ENCODE peak calls at places on chromosomes 12 and 14, in eight cellular contexts. E is OCI-LY7, H is Panc1, K is IMR-90, Y is A549, D is coronary artery, U is upper lobe of left lung, L is fibroblast of lung. Z is an unnamed sample.

GRCh38 chr12:122421815-122422737 is at the start of gene CLIP1:
- DNase-seq in D (peak; percentile 83), K (peak; percentile 65), U (peak; percentile 73), E (peak; percentile 75), Y (peak; percentile 40), L (peak; percentile 71), H (no peak), Z (peak; percentile 59)

GRCh38 chr12:25670076-25671055 is 117.3 kb upstream of the LMNTD1 start:
- DNase-seq in K (peak; percentile 32), D (no peak), Y (no peak), L (no peak), U (no peak), E (no peak), H (no peak), Z (no peak)

GRCh38 chr14:50049703-50050102 is 66.7 kb downstream of the VCPKMT start:
- DNase-seq in U (no peak), L (no peak), K (no peak), Y (no peak), E (no peak), D (no peak), H (no peak), Z (no peak)

GRCh38 chr14:24965578-24965933 is 84.4 kb downstream of the STXBP6 start:
- DNase-seq in L (no peak), Y (no peak), U (no peak), H (no peak), K (no peak), E (no peak), D (no peak), Z (no peak)

GRCh38 chr12:113786107-113786506 is 180.0 kb downstream of the RBM19 start:
- DNase-seq in U (no peak), H (no peak), L (no peak), E (no peak), Y (no peak), D (no peak), K (no peak), Z (no peak)

GRCh38 chr12:7460375-7461259 is 16.7 kb upstream of the CD163L1 start:
- DNase-seq in D (no peak), K (peak; percentile 51), L (peak; percentile 65), H (peak; percentile 42), Y (peak; percentile 66), E (peak; percentile 54), U (no peak), Z (peak; percentile 43)

GRCh38 chr12:29208060-29208459 is 59.0 kb downstream of the FAR2 start:
- DNase-seq in U (peak; percentile 23), E (no peak), K (no peak), H (no peak), Y (no peak), L (no peak), D (no peak), Z (no peak)

GRCh38 chr14:91273885-91274273 is 29.4 kb upstream of the GPR68 start:
- DNase-seq in Y (no peak), K (no peak), L (no peak), E (no peak), D (no peak), U (peak; percentile 88), H (no peak), Z (no peak)

GRCh38 chr12:108731866-108732461 is 646 bp upstream of the CORO1C start:
- DNase-seq in Y (peak; percentile 97), D (peak; percentile 99), E (peak; percentile 98), H (peak; percentile 95), L (peak; percentile 98), K (peak; percentile 97), U (peak; percentile 100), Z (peak; percentile 88)

GRCh38 chr14:105083926-105084685 is 18.9 kb upstream of the GPR132 start:
- DNase-seq in E (no peak), K (no peak), D (no peak), U (peak; percentile 8), Y (no peak), H (no peak), L (no peak), Z (no peak)

GRCh38 chr14:56854325-56854724 is 44.0 kb upstream of the OTX2 start:
- DNase-seq in E (no peak), U (no peak), D (no peak), L (no peak), Y (no peak), K (no peak), H (no peak), Z (no peak)

GRCh38 chr14:64293976-64294671 is at the start of gene ESR2:
- DNase-seq in Y (peak; percentile 15), K (peak; percentile 36), U (peak; percentile 44), L (peak; percentile 56), D (no peak), H (no peak), E (peak; percentile 42), Z (no peak)

GRCh38 chr12:5184159-5184558 is 140.5 kb downstream of the KCNA5 start:
- DNase-seq in E (no peak), Y (no peak), D (no peak), U (no peak), L (no peak), H (no peak), K (peak; percentile 57), Z (no peak)

GRCh38 chr12:27984275-27984674 is 11.7 kb upstream of the PTHLH start:
- DNase-seq in U (no peak), Y (peak; percentile 60), K (peak; percentile 88), E (no peak), D (no peak), L (peak; percentile 39), H (no peak), Z (no peak)

GRCh38 chr14:64800000-64800399 is 79.7 kb downstream of the SPTB start:
- DNase-seq in D (no peak), H (no peak), K (peak; percentile 18), Y (peak; percentile 53), E (peak; percentile 7), U (peak; percentile 36), L (peak; percentile 20), Z (no peak)

GRCh38 chr12:32170437-32170998 is 63.9 kb downstream of the BICD1 start:
- DNase-seq in E (no peak), H (no peak), U (no peak), K (no peak), Y (no peak), L (no peak), D (no peak), Z (no peak)

GRCh38 chr12:52344111-52344510 is 22.9 kb upstream of the KRT83 start:
- DNase-seq in E (no peak), H (no peak), U (no peak), Y (no peak), K (no peak), D (no peak), L (no peak), Z (no peak)

GRCh38 chr14:99203080-99203479 is 68.9 kb downstream of the BCL11B start:
- DNase-seq in E (no peak), D (no peak), L (no peak), H (no peak), U (no peak), K (no peak), Y (no peak), Z (no peak)

GRCh38 chr14:54814076-54814475 is 88.5 kb downstream of the GCH1 start:
- DNase-seq in E (peak; percentile 35), K (no peak), Y (no peak), L (no peak), D (no peak), U (no peak), H (no peak), Z (no peak)

DNA sequence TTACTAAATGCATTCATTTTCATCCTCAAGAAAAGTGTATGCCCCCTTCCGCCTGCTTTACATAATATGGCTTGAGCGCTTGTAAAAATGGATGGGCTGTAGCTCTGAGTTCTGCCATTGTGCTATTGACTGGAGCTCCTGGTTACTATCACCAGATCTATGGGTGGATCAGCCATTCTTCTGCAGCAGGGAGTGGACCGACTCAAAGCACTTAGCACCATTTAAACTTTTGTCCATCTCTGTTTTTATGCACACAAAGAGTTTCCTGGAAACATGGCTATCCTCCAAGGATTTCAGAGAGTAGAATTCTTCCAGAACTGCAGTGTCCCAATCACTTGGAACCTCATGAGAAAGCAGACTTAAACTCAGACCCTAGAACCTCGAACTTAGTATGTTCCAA is 4.5 kb upstream of the NUMB start:
- DNase-seq in L (peak; percentile 51), K (no peak), Y (no peak), E (no peak), D (no peak), H (no peak), U (no peak), Z (no peak)
- TF ChIP-seq CTCF in L (no peak), K (no peak), Y (no peak), E (no peak), D (no peak), H (no peak), U (no peak), Z (no peak)

GRCh38 chr12:50222275-50222783 is 55.2 kb upstream of the CERS5 start:
- DNase-seq in K (peak; percentile 95), D (peak; percentile 79), L (peak; percentile 95), Y (no peak), H (peak; percentile 87), E (peak; percentile 50), U (peak; percentile 33), Z (no peak)
- TF ChIP-seq CTCF in K (peak; percentile 41), D (no peak), L (peak; percentile 47), Y (no peak), H (no peak), E (no peak), U (no peak), Z (no peak)

GRCh38 chr12:46676396-46676795 is 149.4 kb downstream of the SLC38A4 start:
- DNase-seq in E (no peak), U (no peak), D (no peak), H (no peak), L (no peak), K (no peak), Y (no peak), Z (no peak)

GRCh38 chr12:46676797-46677520 is 148.8 kb downstream of the SLC38A4 start:
- DNase-seq in H (no peak), Y (no peak), U (no peak), E (no peak), D (no peak), K (no peak), L (no peak), Z (no peak)

GRCh38 chr12:46674818-46675217 is 151.0 kb downstream of the SLC38A4 start:
- DNase-seq in K (no peak), Y (no peak), E (no peak), U (no peak), D (no peak), L (no peak), H (no peak), Z (no peak)

GRCh38 chr12:46674126-46674525 is 151.7 kb downstream of the SLC38A4 start:
- DNase-seq in U (no peak), H (no peak), K (no peak), Y (no peak), L (no peak), E (no peak), D (no peak), Z (no peak)

DNA sequence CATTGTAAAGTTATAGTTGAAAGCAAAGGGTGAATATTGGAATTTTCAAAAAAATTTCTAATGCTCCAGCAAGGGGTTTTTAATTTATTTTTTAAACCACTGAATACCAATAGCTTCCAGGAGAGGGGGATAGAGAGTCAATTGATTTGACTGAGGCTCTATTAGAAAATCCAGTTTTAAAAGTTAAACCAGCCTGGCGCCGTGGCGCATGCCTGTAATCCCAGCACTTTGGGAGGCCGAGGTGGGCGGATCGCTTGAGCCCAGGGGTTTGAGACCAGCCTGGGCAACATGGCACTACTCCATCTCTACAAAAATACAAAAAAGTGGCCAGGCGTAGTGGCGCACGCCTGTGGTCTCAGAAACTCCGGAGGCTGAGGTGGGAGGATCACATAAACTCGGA is 150.1 kb downstream of the SLC38A4 start:
- DNase-seq in U (no peak), Y (no peak), L (peak; percentile 68), D (no peak), E (peak; percentile 10), K (peak; percentile 44), H (no peak), Z (no peak)
- TF ChIP-seq CTCF in U (peak; percentile 49), Y (peak; percentile 54), L (peak; percentile 45), D (peak; percentile 62), E (peak; percentile 72), K (peak; percentile 64), H (peak; percentile 75), Z (peak; percentile 72)

GRCh38 chr12:977163-977562 is 13.9 kb upstream of the ERC1 start:
- DNase-seq in H (no peak), L (no peak), D (no peak), U (no peak), K (no peak), Y (no peak), E (no peak), Z (no peak)
- TF ChIP-seq CTCF in H (no peak), L (no peak), D (no peak), U (no peak), K (no peak), Y (no peak), E (peak; percentile 45), Z (no peak)

Z was measured in natural killer cell.